ENCODE peak calls at places on chromosomes 7 and 10, in eight cellular contexts. Q, C, W, B, R, A, D and P are unnamed samples.
A peak's percentile ranks its signal among the peaks of the same experiment; 100 is the strongest.

GRCh38 chr7:22329816-22330524 is 27.0 kb downstream of the RAPGEF5 start:
- DNase-seq in R (no peak), Q (no peak), W (no peak), A (no peak), B (no peak), C (no peak), D (no peak), P (no peak)

GRCh38 chr7:40622830-40623507 is 488.2 kb downstream of the SUGCT start:
- DNase-seq in W (peak; percentile 67), Q (no peak), D (no peak), R (no peak), A (no peak), B (no peak), C (no peak), P (no peak)

GRCh38 chr10:43226851-43227845 is 39.7 kb downstream of the RASGEF1A start:
- DNase-seq in D (no peak), C (no peak), B (peak; percentile 8), R (peak; percentile 56), W (no peak), Q (no peak), A (no peak), P (no peak)

GRCh38 chr10:124646483-124647352 is 97.5 kb downstream of the FAM53B start:
- DNase-seq in B (peak; percentile 93), R (no peak), W (peak; percentile 43), C (no peak), A (no peak), D (no peak), Q (no peak), P (no peak)

GRCh38 chr7:4204530-4205165 is 477.4 kb upstream of the FOXK1 start:
- DNase-seq in W (no peak), R (no peak), C (no peak), A (peak; percentile 25), D (no peak), B (no peak), Q (peak; percentile 51), P (no peak)

GRCh38 chr10:96493871-96494525 is 19.7 kb downstream of the TLL2 start:
- DNase-seq in B (no peak), D (no peak), Q (no peak), C (no peak), A (no peak), W (no peak), R (no peak), P (no peak)

GRCh38 chr7:123624527-123625183 is 23.0 kb downstream of the ASB15 start:
- DNase-seq in B (peak; percentile 46), W (peak; percentile 47), R (peak; percentile 81), D (peak; percentile 30), Q (peak; percentile 52), C (no peak), A (peak; percentile 36), P (no peak)

GRCh38 chr7:79096361-79096805 is 357.1 kb downstream of the MAGI2 start:
- DNase-seq in Q (no peak), R (no peak), W (no peak), D (no peak), B (no peak), A (no peak), C (peak; percentile 3), P (no peak)

GRCh38 chr10:113305871-113306270 is 247.0 kb upstream of the HABP2 start:
- DNase-seq in R (no peak), D (no peak), W (no peak), B (no peak), C (no peak), A (no peak), Q (no peak), P (no peak)

GRCh38 chr7:78492146-78492545 is 693.6 kb downstream of the PHTF2 start:
- DNase-seq in R (no peak), C (no peak), A (no peak), B (no peak), D (no peak), W (no peak), Q (no peak), P (no peak)

GRCh38 chr7:74587435-74588126 is 69.9 kb upstream of the GTF2I start:
- DNase-seq in A (no peak), Q (no peak), B (peak; percentile 92), R (no peak), W (no peak), D (no peak), C (peak; percentile 60), P (no peak)

GRCh38 chr10:3091346-3091787 is 24.0 kb downstream of the PFKP start:
- DNase-seq in B (no peak), A (no peak), Q (no peak), W (peak; percentile 55), C (no peak), R (no peak), D (no peak), P (no peak)

GRCh38 chr10:9069136-9069535 is 1014.6 kb downstream of the GATA3 start:
- DNase-seq in R (no peak), B (no peak), Q (no peak), D (no peak), A (no peak), W (no peak), C (peak; percentile 30), P (no peak)

GRCh38 chr7:131745645-131746248 is 189.3 kb upstream of the PODXL start:
- DNase-seq in Q (no peak), A (no peak), C (no peak), D (no peak), W (peak; percentile 7), R (no peak), B (peak; percentile 35), P (no peak)

GRCh38 chr10:62005687-62006086 is 104.2 kb downstream of the ARID5B start:
- DNase-seq in A (no peak), C (no peak), Q (no peak), R (no peak), W (peak; percentile 30), D (no peak), B (no peak), P (no peak)

GRCh38 chr7:101179117-101179779 is 845 bp downstream of the NAT16 start:
- DNase-seq in B (no peak), C (no peak), A (no peak), R (no peak), W (no peak), D (no peak), Q (no peak), P (no peak)

GRCh38 chr10:14545827-14546226 is 215.1 kb upstream of the FRMD4A start:
- DNase-seq in R (no peak), Q (no peak), C (peak; percentile 89), W (no peak), A (no peak), D (no peak), B (no peak), P (no peak)

GRCh38 chr7:7967909-7968543 is 570 bp upstream of the GLCCI1 start:
- DNase-seq in R (no peak), B (no peak), Q (no peak), A (no peak), C (no peak), W (no peak), D (no peak), P (no peak)

GRCh38 chr7:128833939-128834310 is 3.7 kb downstream of the FLNC start:
- DNase-seq in C (no peak), W (no peak), R (no peak), Q (no peak), B (no peak), D (no peak), A (no peak), P (no peak)

GRCh38 chr10:126463306-126463705 is 75.0 kb upstream of the ADAM12 start:
- DNase-seq in A (no peak), D (no peak), W (no peak), R (no peak), C (no peak), Q (no peak), B (no peak), P (no peak)

GRCh38 chr7:133649593-133649992 is 396.7 kb downstream of the EXOC4 start:
- DNase-seq in A (no peak), R (no peak), C (no peak), W (no peak), B (no peak), Q (no peak), D (no peak), P (no peak)

GRCh38 chr7:46695045-46695708 is 774.1 kb upstream of the IGFBP3 start:
- DNase-seq in B (no peak), R (no peak), W (peak; percentile 1), A (no peak), C (no peak), D (no peak), Q (no peak), P (no peak)

GRCh38 chr10:133090654-133091053 is 2.9 kb downstream of the ADGRA1 start:
- DNase-seq in D (no peak), C (no peak), B (no peak), Q (no peak), A (no peak), R (no peak), W (no peak), P (no peak)

GRCh38 chr7:54330216-54330800 is 211.9 kb upstream of the VSTM2A start:
- DNase-seq in D (no peak), C (no peak), B (no peak), A (no peak), Q (no peak), W (no peak), R (no peak), P (no peak)

GRCh38 chr7:46791180-46791579 is 790.7 kb downstream of the TNS3 start:
- DNase-seq in R (no peak), B (no peak), A (no peak), Q (no peak), D (no peak), W (no peak), C (no peak), P (no peak)

GRCh38 chr7:100584677-100585510 is 1.0 kb downstream of the LRCH4 start:
- DNase-seq in D (no peak), Q (no peak), B (peak; percentile 66), C (no peak), R (no peak), A (no peak), W (peak; percentile 35), P (no peak)

GRCh38 chr10:28661035-28661434 is 16.3 kb upstream of the BAMBI start:
- DNase-seq in R (peak; percentile 15), W (no peak), C (peak; percentile 35), Q (no peak), D (no peak), B (peak; percentile 50), A (no peak), P (no peak)

GRCh38 chr7:150341263-150342118 is at the start of gene RARRES2:
- DNase-seq in D (no peak), C (no peak), R (no peak), A (no peak), Q (no peak), B (peak; percentile 61), W (peak; percentile 49), P (peak; percentile 10)

GRCh38 chr10:52099026-52099600 is 215.0 kb upstream of the DKK1 start:
- DNase-seq in Q (no peak), A (no peak), W (no peak), R (no peak), B (no peak), D (no peak), C (no peak), P (no peak)

GRCh38 chr7:46015107-46015868 is 94.2 kb upstream of the IGFBP3 start:
- DNase-seq in Q (no peak), C (no peak), R (no peak), A (no peak), B (peak; percentile 34), W (peak; percentile 14), D (no peak), P (no peak)

GRCh38 chr7:46810986-46811385 is 770.9 kb downstream of the TNS3 start:
- DNase-seq in D (no peak), W (no peak), A (no peak), R (no peak), Q (no peak), B (no peak), C (no peak), P (no peak)

GRCh38 chr7:128010392-128011078 is 20.7 kb downstream of the LRRC4 start:
- DNase-seq in W (no peak), C (no peak), B (no peak), A (no peak), D (no peak), Q (no peak), R (no peak), P (no peak)

GRCh38 chr7:108484137-108484536 is 27.9 kb upstream of the NRCAM start:
- DNase-seq in B (no peak), D (no peak), W (no peak), R (no peak), A (no peak), Q (no peak), C (no peak), P (no peak)